ENCODE peak calls at places on chromosomes 7 and 10, in four cellular contexts. J is A549, F is heart right ventricle, W is GM20000. X is an unnamed sample.

GRCh38 chr7:139901411-139901810 is 72.3 kb downstream of the TBXAS1 start:
- DNase-seq in J (no peak), F (no peak), W (no peak), X (no peak)

GRCh38 chr7:2775376-2775775 is 68.7 kb downstream of the GNA12 start:
- DNase-seq in F (no peak), J (no peak), W (no peak), X (no peak)

GRCh38 chr10:9209105-9209798 is 1154.8 kb downstream of the GATA3 start:
- DNase-seq in W (peak), J (peak), F (peak), X (peak)

GRCh38 chr7:99194301-99194700 is 13.6 kb downstream of the KPNA7 start:
- DNase-seq in F (no peak), J (no peak), W (no peak), X (no peak)

GRCh38 chr7:43572516-43573049 is 10.3 kb upstream of the STK17A start:
- DNase-seq in F (no peak), J (peak), W (no peak), X (peak)

GRCh38 chr7:104272767-104273384 is 55.5 kb upstream of the LHFPL3 start:
- DNase-seq in F (no peak), J (no peak), W (peak), X (no peak)

GRCh38 chr7:28615091-28615490 is 202.8 kb downstream of the CREB5 start:
- DNase-seq in W (no peak), F (no peak), J (no peak), X (no peak)

GRCh38 chr10:119919823-119920222 is 27.3 kb downstream of the SEC23IP start:
- DNase-seq in W (peak), J (no peak), F (no peak), X (no peak)

GRCh38 chr10:77104459-77104980 is 533.1 kb downstream of the KCNMA1 start:
- DNase-seq in J (no peak), F (peak), W (no peak), X (no peak)

GRCh38 chr7:120089968-120090367 is 183.0 kb upstream of the KCND2 start:
- DNase-seq in F (no peak), W (no peak), J (no peak), X (no peak)

GRCh38 chr10:70660722-70661121 is 11.6 kb upstream of the ADAMTS14 start:
- DNase-seq in J (no peak), F (no peak), W (no peak), X (no peak)

GRCh38 chr7:785416-785815 is 46.9 kb upstream of the SUN1 start:
- DNase-seq in J (no peak), F (no peak), W (no peak), X (no peak)

GRCh38 chr7:783556-784490 is 48.5 kb upstream of the SUN1 start:
- DNase-seq in W (no peak), F (no peak), J (no peak), X (no peak)

GRCh38 chr7:784971-785370 is 47.3 kb upstream of the SUN1 start:
- DNase-seq in W (no peak), F (no peak), J (no peak), X (no peak)

GRCh38 chr7:786472-787255 is 45.6 kb upstream of the SUN1 start:
- DNase-seq in F (peak), J (peak), W (peak), X (peak)

GRCh38 chr7:787332-788240 is 44.7 kb upstream of the SUN1 start:
- DNase-seq in W (peak), F (no peak), J (peak), X (no peak)
- TF ChIP-seq CTCF in W (no peak), F (no peak), J (no peak), X (no peak)

GRCh38 chr7:128404826-128405344 is 4.9 kb downstream of the IMPDH1 start:
- DNase-seq in F (no peak), J (no peak), W (no peak), X (no peak)

GRCh38 chr7:128405345-128406146 is 4.2 kb downstream of the IMPDH1 start:
- DNase-seq in F (peak), J (no peak), W (peak), X (no peak)

GRCh38 chr7:128406986-128407589 is 2.7 kb downstream of the IMPDH1 start:
- DNase-seq in F (no peak), J (no peak), W (no peak), X (peak)

GRCh38 chr7:128407751-128408708 is 1.8 kb downstream of the IMPDH1 start:
- DNase-seq in F (no peak), J (no peak), W (no peak), X (no peak)

GRCh38 chr7:128406147-128406985 is 3.4 kb downstream of the IMPDH1 start:
- DNase-seq in F (no peak), J (no peak), W (no peak), X (peak)
- TF ChIP-seq CTCF in F (no peak), J (no peak), W (no peak), X (no peak)

GRCh38 chr7:24587853-24588252 is 14.6 kb downstream of the PALS2 start:
- DNase-seq in J (no peak), W (no peak), F (no peak), X (no peak)
- TF ChIP-seq CTCF in J (peak), W (peak), F (no peak), X (no peak)

DNA sequence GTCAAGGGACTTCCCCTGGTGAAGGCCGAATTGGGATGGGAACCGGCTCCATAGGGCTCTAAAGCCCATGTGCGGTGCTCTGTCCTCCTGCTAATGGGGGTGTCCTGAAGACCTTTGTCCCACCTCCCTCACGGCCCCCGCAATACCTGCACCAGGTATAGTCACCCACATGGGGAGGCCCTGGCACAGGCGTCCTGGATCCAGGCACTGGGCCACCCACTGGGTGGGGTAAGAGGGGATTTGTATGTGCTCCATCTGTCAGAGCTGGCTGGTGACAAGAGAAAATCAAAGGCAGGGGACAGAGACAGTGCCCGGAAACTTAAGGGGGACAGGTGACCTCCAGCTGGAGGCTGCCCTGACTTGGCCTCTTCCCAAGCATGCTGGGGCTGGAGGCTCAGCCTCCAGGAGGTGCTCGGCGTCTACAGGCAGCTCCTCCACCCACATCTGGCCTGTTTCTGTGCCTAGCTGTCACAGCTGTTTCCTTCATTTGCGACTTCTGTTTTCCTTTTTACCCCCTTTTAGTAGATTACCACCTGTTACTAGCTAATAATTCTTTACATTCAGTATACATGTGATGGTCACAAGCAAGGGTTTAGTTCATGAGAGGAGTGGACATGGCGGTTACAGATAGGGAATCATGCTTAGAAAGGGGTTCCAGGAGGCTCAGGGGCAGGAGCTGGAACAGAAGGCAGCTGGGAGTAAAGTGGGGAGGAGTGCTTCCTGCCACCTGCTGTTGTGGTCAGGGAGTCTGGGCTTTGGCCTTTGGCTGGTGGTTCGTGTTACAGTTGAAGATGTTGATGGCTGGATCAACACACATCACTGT is 2.3 kb upstream of the CUZD1 start:
- DNase-seq in J (no peak), W (no peak), F (no peak), X (no peak)
- TF ChIP-seq CTCF in J (no peak), W (no peak), F (no peak), X (no peak)

DNA sequence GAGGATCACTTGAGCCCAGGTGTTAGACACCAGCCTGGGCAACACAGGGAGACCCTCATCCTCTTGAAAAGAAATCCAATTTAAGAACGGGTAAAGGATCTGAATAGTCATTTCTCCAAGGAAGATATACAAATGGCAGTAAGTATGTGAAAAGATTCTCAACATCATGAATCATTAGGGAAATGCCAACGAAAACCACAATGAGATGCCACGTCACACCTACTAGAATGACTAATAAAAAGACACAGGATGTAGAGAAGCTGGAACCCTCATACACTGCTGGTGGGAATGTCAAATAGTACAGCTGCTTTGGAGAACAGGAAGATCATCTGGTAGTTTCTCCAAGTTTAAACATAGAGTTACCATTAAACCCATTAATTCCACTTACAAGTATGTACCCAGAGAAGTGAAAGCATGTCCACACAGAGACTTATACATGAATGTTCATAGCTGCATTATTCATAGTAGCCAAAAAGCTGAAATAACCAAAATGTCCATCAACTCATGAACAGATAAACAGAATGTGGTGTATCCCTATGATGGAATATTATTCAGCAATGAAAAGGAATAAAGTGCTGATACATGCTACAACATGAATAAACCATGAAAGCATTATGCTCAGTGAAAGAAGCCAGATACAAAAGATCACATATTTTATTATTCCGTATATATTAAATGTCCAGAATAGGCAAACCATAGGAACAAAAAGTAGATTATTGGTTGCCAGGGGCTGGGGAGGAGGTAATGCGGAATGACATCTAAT is 13.1 kb upstream of the ZMIZ2 start:
- DNase-seq in F (no peak), J (peak), W (no peak), X (no peak)
- TF ChIP-seq CTCF in F (no peak), J (no peak), W (no peak), X (no peak)

GRCh38 chr10:61834519-61834918 is 67.0 kb upstream of the ARID5B start:
- DNase-seq in J (no peak), F (no peak), W (no peak), X (no peak)

GRCh38 chr10:61836888-61837747 is 64.4 kb upstream of the ARID5B start:
- DNase-seq in J (peak), F (no peak), W (no peak), X (no peak)

GRCh38 chr10:61836233-61836887 is 65.1 kb upstream of the ARID5B start:
- DNase-seq in J (no peak), F (no peak), W (no peak), X (no peak)

GRCh38 chr10:61835909-61836232 is 65.6 kb upstream of the ARID5B start:
- DNase-seq in W (no peak), J (no peak), F (no peak), X (no peak)

DNA sequence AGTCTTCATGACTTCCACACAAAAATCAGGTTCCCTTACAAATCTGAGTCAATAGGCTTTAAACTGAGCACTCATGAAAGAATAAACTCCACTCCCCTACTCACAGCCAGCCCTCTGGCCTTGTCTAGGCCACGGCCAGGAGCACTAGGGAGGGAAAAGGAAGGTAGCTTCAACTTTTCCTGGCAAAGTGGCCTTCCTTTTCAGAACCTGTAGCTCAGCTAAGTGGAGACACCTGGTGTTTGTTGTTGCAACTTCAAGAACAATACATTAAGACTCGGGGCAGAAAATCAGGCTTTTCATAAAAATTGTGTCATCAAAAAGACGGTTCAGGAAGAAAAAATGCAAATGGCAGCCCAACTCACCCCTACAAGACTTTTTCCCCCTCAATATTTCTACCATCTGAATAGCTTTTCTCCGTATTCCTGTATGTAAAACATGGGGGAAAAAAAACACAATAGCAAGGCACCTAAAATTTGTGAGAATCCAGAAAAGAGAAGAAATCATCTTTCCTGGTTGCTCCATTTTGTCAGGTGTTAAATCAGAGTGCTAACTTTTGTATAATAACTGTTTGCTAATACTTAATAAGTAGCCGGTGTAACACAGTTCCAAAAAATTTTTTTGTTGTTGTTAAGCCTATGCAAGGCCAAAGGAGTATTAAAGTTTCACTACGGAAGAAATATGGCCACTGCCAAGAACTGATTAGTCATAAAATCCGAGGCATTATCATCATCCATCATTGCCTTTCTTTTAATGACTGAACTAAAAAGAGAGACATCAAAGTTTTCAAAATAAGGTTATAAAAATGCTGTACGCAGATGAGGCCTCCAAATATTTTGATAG is 66.2 kb upstream of the ARID5B start:
- DNase-seq in F (no peak), J (peak), W (peak), X (no peak)
- TF ChIP-seq CTCF in F (no peak), J (peak), W (peak), X (no peak)

GRCh38 chr10:95389176-95389575 is 98.4 kb upstream of the PDLIM1 start:
- DNase-seq in J (no peak), F (no peak), W (no peak), X (no peak)

GRCh38 chr10:95391570-95392249 is 100.9 kb upstream of the PDLIM1 start:
- DNase-seq in W (no peak), F (no peak), J (peak), X (no peak)

GRCh38 chr10:95388539-95388938 is 97.7 kb upstream of the PDLIM1 start:
- DNase-seq in F (no peak), J (no peak), W (no peak), X (no peak)

GRCh38 chr10:95391164-95391563 is 100.4 kb upstream of the PDLIM1 start:
- DNase-seq in F (no peak), J (no peak), W (no peak), X (no peak)

DNA sequence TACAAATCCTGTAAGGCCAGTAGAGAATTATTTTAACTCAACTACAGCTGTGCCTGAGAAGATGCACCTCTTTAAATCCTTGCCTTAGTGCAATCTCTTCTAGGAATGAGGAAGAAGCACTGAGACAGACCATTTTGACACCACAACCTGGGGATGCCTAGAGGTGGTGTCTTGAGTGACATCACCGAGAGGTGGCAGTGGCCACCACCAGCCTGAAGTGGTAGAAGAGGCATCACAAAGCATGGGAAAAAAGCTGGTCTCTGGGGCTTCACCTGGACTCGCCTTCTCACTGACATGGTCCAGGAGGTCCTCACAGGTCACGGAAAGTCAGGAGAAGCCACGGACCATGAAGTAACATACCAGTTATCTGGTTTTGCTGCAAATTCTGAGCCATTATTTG is 99.2 kb upstream of the PDLIM1 start:
- DNase-seq in F (no peak), J (no peak), W (no peak), X (no peak)
- TF ChIP-seq CTCF in F (no peak), J (peak), W (no peak), X (no peak)

X was measured in lower leg skin.